ENCODE peak calls at places on chromosome 1, in seven cellular contexts. E, S, R, B, G, M and X are unnamed samples.

GRCh38 chr1:13901041-13901440 is 201.1 kb downstream of the PRDM2 start:
- DNase-seq in B (no peak), M (peak), S (no peak), G (no peak), E (no peak), R (no peak), X (no peak)

GRCh38 chr1:23475134-23475628 is 8.8 kb downstream of the ASAP3 start:
- DNase-seq in S (peak), R (no peak), B (no peak), M (no peak), E (no peak), G (peak), X (peak)

GRCh38 chr1:156581661-156582387 is 2.3 kb downstream of the TTC24 start:
- DNase-seq in M (no peak), G (no peak), R (no peak), B (peak), S (no peak), E (no peak), X (no peak)

GRCh38 chr1:234955107-234955731 is 173.4 kb downstream of the TOMM20 start:
- DNase-seq in M (peak), R (no peak), G (peak), S (no peak), E (no peak), B (no peak), X (peak)

GRCh38 chr1:78292361-78292760 is 198.4 kb upstream of the PTGFR start:
- DNase-seq in R (no peak), M (no peak), S (no peak), G (peak), E (no peak), B (no peak), X (no peak)

GRCh38 chr1:21823980-21824702 is 12.1 kb downstream of the LDLRAD2 start:
- DNase-seq in R (no peak), S (no peak), B (no peak), M (no peak), G (no peak), E (no peak), X (no peak)

GRCh38 chr1:183635112-183635605 is 424 bp downstream of the ARPC5 start:
- DNase-seq in E (no peak), G (no peak), B (peak), M (no peak), R (no peak), S (no peak), X (peak)

GRCh38 chr1:117392776-117393175 is 25.5 kb downstream of the MAN1A2 start:
- DNase-seq in G (no peak), S (no peak), B (no peak), M (no peak), E (no peak), R (no peak), X (no peak)

GRCh38 chr1:12063141-12064072 is at the start of gene TNFRSF8:
- DNase-seq in M (no peak), G (no peak), R (no peak), E (no peak), B (no peak), S (no peak), X (no peak)

GRCh38 chr1:31902509-31902857 is 35.7 kb downstream of the PTP4A2 start:
- DNase-seq in M (no peak), E (no peak), R (no peak), S (no peak), G (no peak), B (no peak), X (no peak)

GRCh38 chr1:115193026-115193425 is 103.7 kb upstream of the TSPAN2 start:
- DNase-seq in G (no peak), S (no peak), M (no peak), R (no peak), E (no peak), B (no peak), X (no peak)

GRCh38 chr1:243916160-243916559 is 66.1 kb upstream of the AKT3 start:
- DNase-seq in M (no peak), G (no peak), B (no peak), S (peak), R (no peak), E (no peak), X (no peak)

GRCh38 chr1:77039739-77040138 is 172.5 kb downstream of the ST6GALNAC5 start:
- DNase-seq in E (no peak), S (peak), R (no peak), M (no peak), G (peak), B (no peak), X (no peak)

GRCh38 chr1:116722016-116722838 is 32.0 kb upstream of the CD2 start:
- DNase-seq in S (no peak), B (no peak), E (no peak), R (no peak), M (no peak), G (no peak), X (no peak)

GRCh38 chr1:169012416-169012815 is 94.1 kb upstream of the ATP1B1 start:
- DNase-seq in S (no peak), E (no peak), B (no peak), G (no peak), M (no peak), R (no peak), X (no peak)

GRCh38 chr1:175683491-175684175 is 59.8 kb downstream of the TNR start:
- DNase-seq in E (no peak), M (no peak), S (no peak), B (no peak), G (no peak), R (no peak), X (no peak)

GRCh38 chr1:225909477-225909876 is 14.6 kb downstream of the PYCR2 start:
- DNase-seq in S (no peak), R (no peak), M (no peak), B (no peak), G (no peak), E (no peak), X (no peak)

GRCh38 chr1:20739225-20739624 is 6.7 kb upstream of the SH2D5 start:
- DNase-seq in G (peak), M (no peak), R (no peak), B (no peak), E (no peak), S (no peak), X (no peak)

GRCh38 chr1:10867138-10867721 is 70.8 kb upstream of the CASZ1 start:
- DNase-seq in G (no peak), R (peak), B (peak), M (peak), E (peak), S (peak), X (peak)

GRCh38 chr1:67716800-67717199 is 31.8 kb downstream of the GADD45A start:
- DNase-seq in M (peak), R (no peak), S (no peak), B (no peak), E (no peak), G (no peak), X (peak)

GRCh38 chr1:226993676-226994356 is 53.7 kb downstream of the COQ8A start:
- DNase-seq in E (no peak), R (no peak), S (no peak), M (no peak), B (no peak), G (no peak), X (no peak)

GRCh38 chr1:55363261-55363660 is 148.1 kb upstream of the USP24 start:
- DNase-seq in M (no peak), B (no peak), R (no peak), G (no peak), E (no peak), S (no peak), X (no peak)

GRCh38 chr1:154313066-154313356 is 7.9 kb upstream of the AQP10 start:
- DNase-seq in S (no peak), B (no peak), E (no peak), R (no peak), M (no peak), G (no peak), X (no peak)

GRCh38 chr1:9289090-9289534 is 3.6 kb upstream of the SPSB1 start:
- DNase-seq in R (peak), B (peak), G (no peak), E (no peak), S (no peak), M (peak), X (peak)